ENCODE peak calls at places on chromosomes 6 and 20, in four cellular contexts. Y is H1, R is K562, X is GM12878. W is an unnamed sample.

GRCh38 chr6:27478141-27478705 is 5.3 kb upstream of the ZNF184 start:
- DNase-seq in R (no peak), X (no peak), Y (no peak), W (no peak)

GRCh38 chr6:67199425-67199824 is 1435.7 kb upstream of the ADGRB3 start:
- DNase-seq in R (no peak), X (no peak), Y (no peak), W (no peak)

GRCh38 chr6:34131326-34132081 is 14.4 kb downstream of the GRM4 start:
- DNase-seq in X (no peak), Y (no peak), R (no peak), W (no peak)

GRCh38 chr6:134415681-134416080 is 97.8 kb upstream of the SGK1 start:
- DNase-seq in X (no peak), R (no peak), Y (no peak), W (no peak)

GRCh38 chr20:35632539-35633115 is 17.0 kb downstream of the SPAG4 start:
- DNase-seq in X (no peak), R (no peak), Y (peak; percentile 41), W (no peak)

GRCh38 chr20:39112196-39112743 is 150.1 kb downstream of the DHX35 start:
- DNase-seq in R (peak; percentile 63), Y (peak; percentile 73), X (no peak), W (peak; percentile 50)

GRCh38 chr6:13825871-13826270 is 11.5 kb upstream of the MCUR1 start:
- DNase-seq in X (no peak), Y (no peak), R (no peak), W (no peak)

GRCh38 chr6:64334646-64335045 is 699.0 kb downstream of the PHF3 start:
- DNase-seq in R (no peak), Y (no peak), X (no peak), W (no peak)

DNA sequence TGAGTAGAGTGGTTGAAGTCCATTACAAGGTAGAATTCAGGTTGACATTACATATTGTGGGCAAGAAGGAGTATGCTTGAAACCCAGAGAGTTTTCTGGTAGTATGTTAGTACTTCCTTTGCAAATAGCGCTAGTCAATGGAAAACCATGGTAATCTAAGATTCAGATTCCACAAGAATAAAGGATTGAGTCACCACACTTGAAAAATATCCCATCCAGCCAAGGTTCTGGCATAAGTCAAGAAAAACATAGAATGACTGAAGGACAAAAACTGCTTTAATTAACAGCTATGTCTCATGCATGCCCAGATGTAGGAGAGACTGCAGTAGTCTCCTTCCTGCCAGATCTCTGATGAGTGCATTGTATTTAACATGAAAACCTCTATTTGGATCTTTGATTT is 469.8 kb downstream of the BMP2 start:
- DNase-seq in X (no peak), R (no peak), Y (no peak), W (no peak)
- TF ChIP-seq EGR1 in X (no peak), R (no peak), Y (no peak), W (no peak)

GRCh38 chr6:106629859-106630163 is 433 bp downstream of the QRSL1 start:
- DNase-seq in X (no peak), Y (no peak), R (no peak), W (no peak)

GRCh38 chr6:106630366-106630765 is 988 bp downstream of the QRSL1 start:
- DNase-seq in R (peak; percentile 32), Y (no peak), X (no peak), W (no peak)

GRCh38 chr6:106628658-106629102 is 618 bp downstream of the RTN4IP1 start:
- DNase-seq in X (no peak), R (peak; percentile 28), Y (no peak), W (no peak)

GRCh38 chr6:106631356-106631755 is 2.0 kb downstream of the QRSL1 start:
- DNase-seq in Y (no peak), X (no peak), R (peak; percentile 24), W (no peak)

GRCh38 chr6:106629103-106629858 is at the start of the genes QRSL1 and RTN4IP1:
- DNase-seq in Y (peak; percentile 88), X (peak; percentile 88), R (peak; percentile 93), W (peak; percentile 86)
- H2AFZ ChIP-seq in Y (peak within 1 kb of the TSS; percentile 37), X (peak within 1 kb of the TSS; percentile 71), R (peak within 1 kb of the TSS; percentile 85), W (peak within 1 kb of the TSS; percentile 12)

DNA sequence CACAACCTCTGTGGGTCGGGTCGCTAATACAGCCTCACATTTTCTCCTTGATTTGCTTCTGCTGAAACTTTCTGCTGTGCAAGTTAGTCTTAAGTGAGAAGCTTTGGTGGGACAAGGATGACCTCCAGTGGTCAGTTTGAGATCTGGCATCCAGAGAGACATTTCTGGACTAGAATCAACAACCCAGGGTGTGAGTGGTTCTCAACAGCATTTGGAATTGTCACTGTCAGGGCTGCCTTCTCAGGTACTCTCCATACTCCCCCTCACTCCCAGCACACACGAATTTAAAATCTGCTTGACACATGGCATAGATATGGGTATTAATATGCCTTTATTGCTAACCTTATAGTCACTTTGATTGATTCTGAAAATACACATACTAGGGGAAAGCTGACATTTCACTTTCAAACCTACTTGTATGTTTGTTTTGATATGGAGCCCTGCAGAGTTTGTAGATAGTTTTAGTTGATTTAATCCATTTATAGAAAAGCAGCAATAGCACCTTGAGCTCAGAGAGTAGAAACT is 13.2 kb downstream of the OTOR start:
- DNase-seq in Y (peak; percentile 59), R (peak; percentile 61), X (peak; percentile 19), W (peak; percentile 74)
- TF ChIP-seq EGR1 in Y (no peak), R (no peak), X (no peak), W (no peak)

DNA sequence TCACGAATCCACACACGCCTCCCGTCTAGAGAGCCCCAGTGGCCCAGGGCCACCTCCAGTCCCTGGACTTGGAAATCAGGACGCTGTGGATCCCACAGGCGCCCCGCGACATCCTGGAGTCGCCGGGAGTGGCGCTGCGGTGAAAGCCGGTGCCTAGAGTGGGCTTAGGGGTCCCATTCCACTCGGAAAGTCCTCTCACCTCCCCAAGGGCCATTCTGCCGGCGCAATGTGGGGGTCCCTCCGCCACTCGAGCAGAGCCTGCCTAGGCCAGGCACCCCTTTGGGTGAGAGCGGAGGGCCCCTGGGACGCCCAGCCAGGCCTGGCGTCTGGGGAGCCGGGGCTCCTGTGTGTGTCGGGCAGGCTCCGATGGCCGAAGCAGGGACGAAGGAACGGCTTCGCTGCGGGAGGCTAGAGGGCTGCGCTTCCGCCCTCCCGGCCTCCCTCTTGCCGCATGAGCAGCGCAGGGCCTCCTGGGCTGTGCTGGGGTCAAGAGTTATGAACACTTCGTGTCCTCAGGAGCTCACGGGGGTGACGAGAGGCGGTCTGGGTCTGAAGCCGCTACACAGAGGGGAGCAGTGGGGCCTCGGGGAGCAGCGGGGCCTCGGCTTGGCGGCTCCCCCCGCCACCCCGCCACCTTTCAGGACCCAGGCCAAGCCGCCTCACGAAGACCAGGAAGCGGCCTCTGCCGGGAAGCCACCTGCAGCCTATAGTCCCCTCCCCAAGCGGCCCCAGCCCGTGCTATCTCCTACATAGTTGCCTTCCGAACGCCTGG is 13.6 kb downstream of the POU3F2 start:
- DNase-seq in Y (no peak), R (no peak), X (no peak), W (no peak)
- H2AFZ ChIP-seq in Y (peak overlapping the region; percentile 35), R (no peak overlapping the region), X (peak overlapping the region; percentile 55), W (no peak overlapping the region)